ENCODE peak calls at places on chromosomes 5 and 9, in eight cellular contexts. One of them, this sample, is unnamed.
A peak's percentile ranks its signal among the peaks of the same experiment; 100 is the strongest.

GRCh38 chr5:8321272-8321671 is 452.3 kb downstream of the MTRR start:
- DNase-seq in GOT3: no peak
- DNase-seq in GM12865: no peak
- DNase-seq in stimulated activated naive B cell treated with anti-CD40 and anti-IgM and Interleukin-4, amounts not matched to agents 10 μg/mL and 1 μg/mL and 100 μg/mL, for 72 hours: no peak
- DNase-seq in RCC 7860: no peak
- DNase-seq in HCT116: no peak
- DNase-seq in stimulated activated CD4-positive, alpha-beta T cell treated with anti-CD3 and anti-CD28 coated beads, Interleukin-1b, Interleukin-23, amount 100 ng/mL, for 24 hours: no peak
- DNase-seq in adrenal gland: no peak
- DNase-seq in this sample: no peak

GRCh38 chr5:81971086-81971693 is 633 bp upstream of the ATG10 start:
- DNase-seq in GOT3: no peak
- DNase-seq in GM12865: peak; percentile 49
- DNase-seq in stimulated activated naive B cell treated with anti-CD40 and anti-IgM and Interleukin-4, amounts not matched to agents 10 μg/mL and 1 μg/mL and 100 μg/mL, for 72 hours: no peak
- DNase-seq in RCC 7860: no peak
- DNase-seq in HCT116: no peak
- DNase-seq in stimulated activated CD4-positive, alpha-beta T cell treated with anti-CD3 and anti-CD28 coated beads, Interleukin-1b, Interleukin-23, amount 100 ng/mL, for 24 hours: no peak
- DNase-seq in adrenal gland: peak; percentile 11
- DNase-seq in this sample: no peak

GRCh38 chr5:159737263-159737662 is 179.0 kb upstream of the ADRA1B start:
- DNase-seq in GOT3: no peak
- DNase-seq in GM12865: no peak
- DNase-seq in stimulated activated naive B cell treated with anti-CD40 and anti-IgM and Interleukin-4, amounts not matched to agents 10 μg/mL and 1 μg/mL and 100 μg/mL, for 72 hours: no peak
- DNase-seq in RCC 7860: no peak
- DNase-seq in HCT116: no peak
- DNase-seq in stimulated activated CD4-positive, alpha-beta T cell treated with anti-CD3 and anti-CD28 coated beads, Interleukin-1b, Interleukin-23, amount 100 ng/mL, for 24 hours: no peak
- DNase-seq in adrenal gland: peak; percentile 1
- DNase-seq in this sample: no peak

GRCh38 chr9:134606951-134607733 is 34.5 kb upstream of the COL5A1 start:
- DNase-seq in GOT3: no peak
- DNase-seq in GM12865: no peak
- DNase-seq in stimulated activated naive B cell treated with anti-CD40 and anti-IgM and Interleukin-4, amounts not matched to agents 10 μg/mL and 1 μg/mL and 100 μg/mL, for 72 hours: no peak
- DNase-seq in RCC 7860: no peak
- DNase-seq in HCT116: peak; percentile 21
- DNase-seq in stimulated activated CD4-positive, alpha-beta T cell treated with anti-CD3 and anti-CD28 coated beads, Interleukin-1b, Interleukin-23, amount 100 ng/mL, for 24 hours: no peak
- DNase-seq in adrenal gland: no peak
- DNase-seq in this sample: peak; percentile 40

GRCh38 chr9:136775191-136775590 is 10.9 kb upstream of the LCN15 start:
- DNase-seq in GOT3: no peak
- DNase-seq in GM12865: no peak
- DNase-seq in stimulated activated naive B cell treated with anti-CD40 and anti-IgM and Interleukin-4, amounts not matched to agents 10 μg/mL and 1 μg/mL and 100 μg/mL, for 72 hours: no peak
- DNase-seq in RCC 7860: no peak
- DNase-seq in HCT116: no peak
- DNase-seq in stimulated activated CD4-positive, alpha-beta T cell treated with anti-CD3 and anti-CD28 coated beads, Interleukin-1b, Interleukin-23, amount 100 ng/mL, for 24 hours: no peak
- DNase-seq in adrenal gland: no peak
- DNase-seq in this sample: no peak

GRCh38 chr5:101897914-101898313 is 398.2 kb downstream of the SLCO4C1 start:
- DNase-seq in GOT3: no peak
- DNase-seq in GM12865: peak; percentile 3
- DNase-seq in stimulated activated naive B cell treated with anti-CD40 and anti-IgM and Interleukin-4, amounts not matched to agents 10 μg/mL and 1 μg/mL and 100 μg/mL, for 72 hours: no peak
- DNase-seq in RCC 7860: no peak
- DNase-seq in HCT116: no peak
- DNase-seq in stimulated activated CD4-positive, alpha-beta T cell treated with anti-CD3 and anti-CD28 coated beads, Interleukin-1b, Interleukin-23, amount 100 ng/mL, for 24 hours: no peak
- DNase-seq in adrenal gland: no peak
- DNase-seq in this sample: peak; percentile 81

GRCh38 chr5:7857918-7858632 is 7.1 kb upstream of the CFAP90 start:
- DNase-seq in GOT3: no peak
- DNase-seq in GM12865: no peak
- DNase-seq in stimulated activated naive B cell treated with anti-CD40 and anti-IgM and Interleukin-4, amounts not matched to agents 10 μg/mL and 1 μg/mL and 100 μg/mL, for 72 hours: no peak
- DNase-seq in RCC 7860: no peak
- DNase-seq in HCT116: no peak
- DNase-seq in stimulated activated CD4-positive, alpha-beta T cell treated with anti-CD3 and anti-CD28 coated beads, Interleukin-1b, Interleukin-23, amount 100 ng/mL, for 24 hours: no peak
- DNase-seq in adrenal gland: no peak
- DNase-seq in this sample: no peak

GRCh38 chr9:136011703-136012496 is 50.7 kb upstream of the UBAC1 start:
- DNase-seq in GOT3: no peak
- DNase-seq in GM12865: no peak
- DNase-seq in stimulated activated naive B cell treated with anti-CD40 and anti-IgM and Interleukin-4, amounts not matched to agents 10 μg/mL and 1 μg/mL and 100 μg/mL, for 72 hours: no peak
- DNase-seq in RCC 7860: no peak
- DNase-seq in HCT116: no peak
- DNase-seq in stimulated activated CD4-positive, alpha-beta T cell treated with anti-CD3 and anti-CD28 coated beads, Interleukin-1b, Interleukin-23, amount 100 ng/mL, for 24 hours: no peak
- DNase-seq in adrenal gland: peak; percentile 95
- DNase-seq in this sample: no peak

GRCh38 chr5:119897537-119898370 is 268.4 kb downstream of the FAM170A start:
- DNase-seq in GOT3: no peak
- DNase-seq in GM12865: no peak
- DNase-seq in stimulated activated naive B cell treated with anti-CD40 and anti-IgM and Interleukin-4, amounts not matched to agents 10 μg/mL and 1 μg/mL and 100 μg/mL, for 72 hours: no peak
- DNase-seq in RCC 7860: no peak
- DNase-seq in HCT116: no peak
- DNase-seq in stimulated activated CD4-positive, alpha-beta T cell treated with anti-CD3 and anti-CD28 coated beads, Interleukin-1b, Interleukin-23, amount 100 ng/mL, for 24 hours: no peak
- DNase-seq in adrenal gland: no peak
- DNase-seq in this sample: no peak

GRCh38 chr9:105132576-105132975 is 111.9 kb upstream of the SLC44A1 start:
- DNase-seq in GOT3: no peak
- DNase-seq in GM12865: no peak
- DNase-seq in stimulated activated naive B cell treated with anti-CD40 and anti-IgM and Interleukin-4, amounts not matched to agents 10 μg/mL and 1 μg/mL and 100 μg/mL, for 72 hours: no peak
- DNase-seq in RCC 7860: peak; percentile 99
- DNase-seq in HCT116: peak; percentile 33
- DNase-seq in stimulated activated CD4-positive, alpha-beta T cell treated with anti-CD3 and anti-CD28 coated beads, Interleukin-1b, Interleukin-23, amount 100 ng/mL, for 24 hours: no peak
- DNase-seq in adrenal gland: peak; percentile 74
- DNase-seq in this sample: peak; percentile 89

GRCh38 chr9:109974143-109974917 is 194.3 kb downstream of the PALM2AKAP2 start:
- DNase-seq in GOT3: no peak
- DNase-seq in GM12865: peak; percentile 96
- DNase-seq in stimulated activated naive B cell treated with anti-CD40 and anti-IgM and Interleukin-4, amounts not matched to agents 10 μg/mL and 1 μg/mL and 100 μg/mL, for 72 hours: peak; percentile 84
- DNase-seq in RCC 7860: no peak
- DNase-seq in HCT116: no peak
- DNase-seq in stimulated activated CD4-positive, alpha-beta T cell treated with anti-CD3 and anti-CD28 coated beads, Interleukin-1b, Interleukin-23, amount 100 ng/mL, for 24 hours: peak; percentile 23
- DNase-seq in adrenal gland: peak; percentile 83
- DNase-seq in this sample: no peak

GRCh38 chr5:759111-759741 is 25.3 kb downstream of the ZDHHC11B start:
- DNase-seq in GOT3: no peak
- DNase-seq in GM12865: no peak
- DNase-seq in stimulated activated naive B cell treated with anti-CD40 and anti-IgM and Interleukin-4, amounts not matched to agents 10 μg/mL and 1 μg/mL and 100 μg/mL, for 72 hours: no peak
- DNase-seq in RCC 7860: no peak
- DNase-seq in HCT116: no peak
- DNase-seq in stimulated activated CD4-positive, alpha-beta T cell treated with anti-CD3 and anti-CD28 coated beads, Interleukin-1b, Interleukin-23, amount 100 ng/mL, for 24 hours: no peak
- DNase-seq in adrenal gland: no peak
- DNase-seq in this sample: peak; percentile 68

GRCh38 chr5:139565411-139566305 is 4.5 kb downstream of the UBE2D2 start:
- DNase-seq in GOT3: no peak
- DNase-seq in GM12865: peak; percentile 90
- DNase-seq in stimulated activated naive B cell treated with anti-CD40 and anti-IgM and Interleukin-4, amounts not matched to agents 10 μg/mL and 1 μg/mL and 100 μg/mL, for 72 hours: peak; percentile 48
- DNase-seq in RCC 7860: no peak
- DNase-seq in HCT116: no peak
- DNase-seq in stimulated activated CD4-positive, alpha-beta T cell treated with anti-CD3 and anti-CD28 coated beads, Interleukin-1b, Interleukin-23, amount 100 ng/mL, for 24 hours: no peak
- DNase-seq in adrenal gland: peak; percentile 68
- DNase-seq in this sample: peak; percentile 18

GRCh38 chr5:97600486-97600885 is 417.4 kb upstream of the RIOK2 start:
- DNase-seq in GOT3: no peak
- DNase-seq in GM12865: no peak
- DNase-seq in stimulated activated naive B cell treated with anti-CD40 and anti-IgM and Interleukin-4, amounts not matched to agents 10 μg/mL and 1 μg/mL and 100 μg/mL, for 72 hours: no peak
- DNase-seq in RCC 7860: no peak
- DNase-seq in HCT116: no peak
- DNase-seq in stimulated activated CD4-positive, alpha-beta T cell treated with anti-CD3 and anti-CD28 coated beads, Interleukin-1b, Interleukin-23, amount 100 ng/mL, for 24 hours: no peak
- DNase-seq in adrenal gland: no peak
- DNase-seq in this sample: no peak

GRCh38 chr9:127444921-127445850 is 6.0 kb downstream of the RPL12 start:
- DNase-seq in GOT3: no peak
- DNase-seq in GM12865: peak; percentile 54
- DNase-seq in stimulated activated naive B cell treated with anti-CD40 and anti-IgM and Interleukin-4, amounts not matched to agents 10 μg/mL and 1 μg/mL and 100 μg/mL, for 72 hours: no peak
- DNase-seq in RCC 7860: peak; percentile 24
- DNase-seq in HCT116: no peak
- DNase-seq in stimulated activated CD4-positive, alpha-beta T cell treated with anti-CD3 and anti-CD28 coated beads, Interleukin-1b, Interleukin-23, amount 100 ng/mL, for 24 hours: no peak
- DNase-seq in adrenal gland: peak; percentile 23
- DNase-seq in this sample: no peak

GRCh38 chr9:135607401-135608293 is 31.7 kb downstream of the GLT6D1 start:
- DNase-seq in GOT3: no peak
- DNase-seq in GM12865: no peak
- DNase-seq in stimulated activated naive B cell treated with anti-CD40 and anti-IgM and Interleukin-4, amounts not matched to agents 10 μg/mL and 1 μg/mL and 100 μg/mL, for 72 hours: no peak
- DNase-seq in RCC 7860: no peak
- DNase-seq in HCT116: no peak
- DNase-seq in stimulated activated CD4-positive, alpha-beta T cell treated with anti-CD3 and anti-CD28 coated beads, Interleukin-1b, Interleukin-23, amount 100 ng/mL, for 24 hours: no peak
- DNase-seq in adrenal gland: no peak
- DNase-seq in this sample: no peak

GRCh38 chr5:137300411-137301240 is 198.5 kb downstream of the SPOCK1 start:
- DNase-seq in GOT3: no peak
- DNase-seq in GM12865: no peak
- DNase-seq in stimulated activated naive B cell treated with anti-CD40 and anti-IgM and Interleukin-4, amounts not matched to agents 10 μg/mL and 1 μg/mL and 100 μg/mL, for 72 hours: no peak
- DNase-seq in RCC 7860: peak; percentile 29
- DNase-seq in HCT116: no peak
- DNase-seq in stimulated activated CD4-positive, alpha-beta T cell treated with anti-CD3 and anti-CD28 coated beads, Interleukin-1b, Interleukin-23, amount 100 ng/mL, for 24 hours: no peak
- DNase-seq in adrenal gland: peak; percentile 36
- DNase-seq in this sample: no peak

GRCh38 chr5:124755565-124755964 is 9.1 kb upstream of the ZNF608 start:
- DNase-seq in GOT3: no peak
- DNase-seq in GM12865: no peak
- DNase-seq in stimulated activated naive B cell treated with anti-CD40 and anti-IgM and Interleukin-4, amounts not matched to agents 10 μg/mL and 1 μg/mL and 100 μg/mL, for 72 hours: no peak
- DNase-seq in RCC 7860: no peak
- DNase-seq in HCT116: no peak
- DNase-seq in stimulated activated CD4-positive, alpha-beta T cell treated with anti-CD3 and anti-CD28 coated beads, Interleukin-1b, Interleukin-23, amount 100 ng/mL, for 24 hours: no peak
- DNase-seq in adrenal gland: no peak
- DNase-seq in this sample: peak; percentile 68

This sample was measured in islet precursor cell.